ENCODE peak calls at places on chromosomes 3 and 15, in six cellular contexts. A, N, Y, G, S and F are unnamed samples.

GRCh38 chr15:88657326-88658069 is 18.7 kb downstream of the ISG20 start:
- DNase-seq in A (peak), N (no peak), Y (no peak), G (peak), S (no peak), F (peak)

GRCh38 chr3:187183210-187183862 is 13.9 kb upstream of the RTP1 start:
- DNase-seq in A (peak), N (no peak), Y (no peak), G (no peak), S (no peak), F (no peak)

GRCh38 chr3:12198301-12198700 is 39.6 kb upstream of the TIMP4 start:
- DNase-seq in A (peak), N (no peak), Y (no peak), G (no peak), S (no peak), F (no peak)

GRCh38 chr3:74844428-74844827 is 230.0 kb upstream of the CNTN3 start:
- DNase-seq in A (no peak), N (no peak), Y (no peak), G (no peak), S (no peak), F (no peak)

GRCh38 chr3:188529228-188529627 is 375.3 kb downstream of the LPP start:
- DNase-seq in A (no peak), N (no peak), Y (no peak), G (no peak), S (no peak), F (no peak)

GRCh38 chr3:171806200-171807128 is 3.8 kb downstream of the PLD1 start:
- DNase-seq in A (peak), N (no peak), Y (no peak), G (no peak), S (no peak), F (no peak)

GRCh38 chr3:143329567-143330164 is 210.1 kb downstream of the CHST2 start:
- DNase-seq in A (no peak), N (no peak), Y (no peak), G (no peak), S (no peak), F (peak)

GRCh38 chr3:129424185-129424841 is 4.1 kb downstream of the EFCAB12 start:
- DNase-seq in A (no peak), N (no peak), Y (no peak), G (no peak), S (no peak), F (no peak)

GRCh38 chr3:124846189-124846588 is 41.0 kb downstream of the ITGB5 start:
- DNase-seq in A (peak), N (no peak), Y (no peak), G (no peak), S (no peak), F (peak)

GRCh38 chr3:62559831-62560445 is 186.6 kb upstream of the FEZF2 start:
- DNase-seq in A (peak), N (no peak), Y (no peak), G (peak), S (no peak), F (no peak)